ENCODE peak calls at places on chromosomes 2 and 18, in five cellular contexts. X, O, Y, L and H are unnamed samples.

GRCh38 chr2:7572460-7572859 is 655.2 kb downstream of the RNF144A start:
- DNase-seq in X (peak), O (peak), Y (peak), L (no peak), H (no peak)

GRCh38 chr2:181008418-181008817 is 28.0 kb downstream of the UBE2E3 start:
- DNase-seq in X (no peak), O (no peak), Y (no peak), L (no peak), H (no peak)

GRCh38 chr2:218858671-218859555 is 692 bp upstream of the WNT6 start:
- DNase-seq in X (no peak), O (no peak), Y (no peak), L (no peak), H (no peak)

GRCh38 chr2:49940616-49941015 is 786.3 kb upstream of the FSHR start:
- DNase-seq in X (no peak), O (no peak), Y (no peak), L (no peak), H (no peak)

GRCh38 chr2:45168731-45169338 is 159.6 kb upstream of the SIX2 start:
- DNase-seq in X (no peak), O (no peak), Y (no peak), L (peak), H (no peak)

GRCh38 chr2:143683977-143684376 is 554.8 kb downstream of the ARHGAP15 start:
- DNase-seq in X (no peak), O (no peak), Y (no peak), L (no peak), H (no peak)

GRCh38 chr2:11899896-11900295 is 153.5 kb downstream of the LPIN1 start:
- DNase-seq in X (no peak), O (no peak), Y (no peak), L (no peak), H (no peak)

GRCh38 chr2:135742307-135742838 is 718 bp downstream of the UBXN4 start:
- DNase-seq in X (no peak), O (peak), Y (peak), L (peak), H (peak)

GRCh38 chr2:86622878-86623548 is 652 bp downstream of the RNF103 start:
- DNase-seq in X (peak), O (peak), Y (peak), L (no peak), H (peak)

GRCh38 chr2:224111576-224111975 is 72.5 kb upstream of the SERPINE2 start:
- DNase-seq in X (no peak), O (no peak), Y (no peak), L (no peak), H (no peak)

GRCh38 chr18:48385595-48385994 is 23.6 kb downstream of the ZBTB7C start:
- DNase-seq in X (no peak), O (no peak), Y (no peak), L (no peak), H (no peak)

GRCh38 chr2:110101280-110101844 is 14.3 kb downstream of the MALL start:
- DNase-seq in X (no peak), O (no peak), Y (no peak), L (peak), H (peak)

GRCh38 chr2:128271891-128272585 is 46.6 kb downstream of the HS6ST1 start:
- DNase-seq in X (no peak), O (no peak), Y (no peak), L (no peak), H (no peak)

GRCh38 chr2:165474621-165475269 is 5.2 kb downstream of the CSRNP3 start:
- DNase-seq in X (no peak), O (no peak), Y (no peak), L (no peak), H (no peak)

GRCh38 chr2:234136461-234136860 is 86.0 kb downstream of the SPP2 start:
- DNase-seq in X (no peak), O (no peak), Y (no peak), L (no peak), H (no peak)

GRCh38 chr2:239846789-239847676 is 178.1 kb downstream of the NDUFA10 start:
- DNase-seq in X (no peak), O (no peak), Y (no peak), L (no peak), H (no peak)

GRCh38 chr18:35478520-35479435 is 19.0 kb downstream of the INO80C start:
- DNase-seq in X (no peak), O (no peak), Y (peak), L (peak), H (peak)

GRCh38 chr2:219551412-219551811 is 7.6 kb downstream of the TMEM198 start:
- DNase-seq in X (no peak), O (no peak), Y (no peak), L (no peak), H (no peak)

GRCh38 chr2:209960676-209961630 is 41.5 kb upstream of the RPE start:
- DNase-seq in X (peak), O (peak), Y (peak), L (peak), H (peak)

GRCh38 chr2:226683196-226683595 is 116.4 kb downstream of the IRS1 start:
- DNase-seq in X (no peak), O (no peak), Y (no peak), L (peak), H (no peak)

GRCh38 chr18:21341141-21341540 is 99.1 kb downstream of the GREB1L start:
- DNase-seq in X (no peak), O (no peak), Y (no peak), L (no peak), H (no peak)

GRCh38 chr18:44066541-44066940 is 614.1 kb upstream of the SETBP1 start:
- DNase-seq in X (no peak), O (no peak), Y (no peak), L (no peak), H (no peak)

GRCh38 chr18:58787750-58788149 is 76.9 kb upstream of the ZNF532 start:
- DNase-seq in X (no peak), O (no peak), Y (no peak), L (no peak), H (no peak)

GRCh38 chr2:890791-891190 is 59.9 kb upstream of the SNTG2 start:
- DNase-seq in X (no peak), O (no peak), Y (no peak), L (no peak), H (no peak)

GRCh38 chr2:9752441-9753275 is 90.6 kb upstream of the TAF1B start:
- DNase-seq in X (no peak), O (no peak), Y (peak), L (peak), H (peak)

GRCh38 chr18:24023185-24023814 is 8.7 kb downstream of the TTC39C start:
- DNase-seq in X (no peak), O (no peak), Y (no peak), L (no peak), H (no peak)

GRCh38 chr18:76281565-76281964 is 213.5 kb downstream of the ZNF516 start:
- DNase-seq in X (no peak), O (no peak), Y (no peak), L (no peak), H (no peak)

GRCh38 chr2:42736598-42737322 is 27.2 kb downstream of the OXER1 start:
- DNase-seq in X (no peak), O (no peak), Y (no peak), L (no peak), H (no peak)

GRCh38 chr2:185137700-185138099 is 539.4 kb downstream of the ZNF804A start:
- DNase-seq in X (no peak), O (no peak), Y (no peak), L (no peak), H (no peak)

GRCh38 chr2:46632349-46632748 is 153.0 kb downstream of the TMEM247 start:
- DNase-seq in X (no peak), O (peak), Y (no peak), L (peak), H (peak)

GRCh38 chr2:190684941-190685340 is 36.1 kb downstream of the NAB1 start:
- DNase-seq in X (no peak), O (no peak), Y (no peak), L (no peak), H (no peak)

GRCh38 chr18:12597775-12598174 is 60.1 kb downstream of the SPIRE1 start:
- DNase-seq in X (no peak), O (no peak), Y (no peak), L (peak), H (peak)

GRCh38 chr2:219175928-219176817 is 552 bp downstream of the CNPPD1 start:
- DNase-seq in X (no peak), O (no peak), Y (peak), L (peak), H (no peak)

GRCh38 chr2:222568866-222569265 is 87.0 kb downstream of the FARSB start:
- DNase-seq in X (no peak), O (no peak), Y (no peak), L (peak), H (peak)

GRCh38 chr2:150978053-150978452 is 283.6 kb downstream of the RBM43 start:
- DNase-seq in X (no peak), O (no peak), Y (no peak), L (no peak), H (no peak)

GRCh38 chr2:219596954-219597551 is 604 bp upstream of the STK11IP start:
- DNase-seq in X (no peak), O (no peak), Y (no peak), L (no peak), H (peak)

GRCh38 chr2:8101614-8102277 is 580.1 kb upstream of the ID2 start:
- DNase-seq in X (no peak), O (no peak), Y (no peak), L (no peak), H (no peak)